ENCODE peak calls at places on chromosomes 5 and 9, in six cellular contexts. One of them, this sample, is unnamed.

GRCh38 chr5:135058326-135058725 is 24.3 kb upstream of the PITX1 start:
- DNase-seq in H9: no peak
- DNase-seq in GM12891: no peak
- DNase-seq in islet precursor cell: peak
- DNase-seq in AG10803: no peak
- DNase-seq in progenitor cell of endocrine pancreas: no peak
- DNase-seq in this sample: no peak

GRCh38 chr5:1214936-1215220 is 10.3 kb upstream of the SLC6A18 start:
- DNase-seq in H9: no peak
- DNase-seq in GM12891: no peak
- DNase-seq in islet precursor cell: no peak
- DNase-seq in AG10803: no peak
- DNase-seq in progenitor cell of endocrine pancreas: no peak
- DNase-seq in this sample: no peak

GRCh38 chr9:127586537-127586936 is 25.5 kb upstream of the STXBP1 start:
- DNase-seq in H9: peak
- DNase-seq in GM12891: peak
- DNase-seq in islet precursor cell: peak
- DNase-seq in AG10803: peak
- DNase-seq in progenitor cell of endocrine pancreas: peak
- DNase-seq in this sample: no peak

GRCh38 chr5:758698-759053 is 25.9 kb downstream of the ZDHHC11B start:
- DNase-seq in H9: no peak
- DNase-seq in GM12891: no peak
- DNase-seq in islet precursor cell: peak
- DNase-seq in AG10803: no peak
- DNase-seq in progenitor cell of endocrine pancreas: no peak
- DNase-seq in this sample: no peak

GRCh38 chr5:167769846-167770420 is 521.5 kb upstream of the WWC1 start:
- DNase-seq in H9: no peak
- DNase-seq in GM12891: no peak
- DNase-seq in islet precursor cell: no peak
- DNase-seq in AG10803: peak
- DNase-seq in progenitor cell of endocrine pancreas: no peak
- DNase-seq in this sample: no peak

GRCh38 chr5:178902849-178903248 is 7.1 kb downstream of the ZFP2 start:
- DNase-seq in H9: no peak
- DNase-seq in GM12891: no peak
- DNase-seq in islet precursor cell: no peak
- DNase-seq in AG10803: no peak
- DNase-seq in progenitor cell of endocrine pancreas: no peak
- DNase-seq in this sample: no peak

GRCh38 chr9:93598647-93599241 is 22.4 kb downstream of the PHF2 start:
- DNase-seq in H9: no peak
- DNase-seq in GM12891: no peak
- DNase-seq in islet precursor cell: peak
- DNase-seq in AG10803: peak
- DNase-seq in progenitor cell of endocrine pancreas: no peak
- DNase-seq in this sample: no peak

GRCh38 chr9:73714294-73714693 is 562.6 kb downstream of the ANXA1 start:
- DNase-seq in H9: no peak
- DNase-seq in GM12891: no peak
- DNase-seq in islet precursor cell: no peak
- DNase-seq in AG10803: no peak
- DNase-seq in progenitor cell of endocrine pancreas: no peak
- DNase-seq in this sample: no peak

GRCh38 chr5:138900281-138900965 is 25.3 kb upstream of the LRRTM2 start:
- DNase-seq in H9: no peak
- DNase-seq in GM12891: peak
- DNase-seq in islet precursor cell: peak
- DNase-seq in AG10803: peak
- DNase-seq in progenitor cell of endocrine pancreas: no peak
- DNase-seq in this sample: no peak

GRCh38 chr5:110665184-110665726 is 61.2 kb downstream of the TMEM232 start:
- DNase-seq in H9: no peak
- DNase-seq in GM12891: no peak
- DNase-seq in islet precursor cell: no peak
- DNase-seq in AG10803: no peak
- DNase-seq in progenitor cell of endocrine pancreas: no peak
- DNase-seq in this sample: no peak

GRCh38 chr9:77747163-77747562 is 99.0 kb upstream of the GNA14 start:
- DNase-seq in H9: no peak
- DNase-seq in GM12891: no peak
- DNase-seq in islet precursor cell: no peak
- DNase-seq in AG10803: no peak
- DNase-seq in progenitor cell of endocrine pancreas: no peak
- DNase-seq in this sample: no peak

GRCh38 chr9:117917873-117918272 is 213.7 kb downstream of the TLR4 start:
- DNase-seq in H9: no peak
- DNase-seq in GM12891: no peak
- DNase-seq in islet precursor cell: peak
- DNase-seq in AG10803: no peak
- DNase-seq in progenitor cell of endocrine pancreas: no peak
- DNase-seq in this sample: no peak

GRCh38 chr9:98215266-98215665 is 22.8 kb upstream of the CORO2A start:
- DNase-seq in H9: no peak
- DNase-seq in GM12891: no peak
- DNase-seq in islet precursor cell: no peak
- DNase-seq in AG10803: no peak
- DNase-seq in progenitor cell of endocrine pancreas: no peak
- DNase-seq in this sample: no peak

GRCh38 chr5:169268019-169268418 is 32.9 kb downstream of the SLIT3 start:
- DNase-seq in H9: no peak
- DNase-seq in GM12891: no peak
- DNase-seq in islet precursor cell: no peak
- DNase-seq in AG10803: peak
- DNase-seq in progenitor cell of endocrine pancreas: no peak
- DNase-seq in this sample: no peak

GRCh38 chr5:58456486-58456885 is 3.4 kb downstream of the PLK2 start:
- DNase-seq in H9: no peak
- DNase-seq in GM12891: no peak
- DNase-seq in islet precursor cell: no peak
- DNase-seq in AG10803: no peak
- DNase-seq in progenitor cell of endocrine pancreas: no peak
- DNase-seq in this sample: no peak

GRCh38 chr9:121246821-121247511 is 21.0 kb upstream of the GSN start:
- DNase-seq in H9: no peak
- DNase-seq in GM12891: no peak
- DNase-seq in islet precursor cell: no peak
- DNase-seq in AG10803: peak
- DNase-seq in progenitor cell of endocrine pancreas: no peak
- DNase-seq in this sample: no peak

GRCh38 chr9:111298831-111299603 is 31.0 kb downstream of the OR2K2 start:
- DNase-seq in H9: no peak
- DNase-seq in GM12891: peak
- DNase-seq in islet precursor cell: no peak
- DNase-seq in AG10803: peak
- DNase-seq in progenitor cell of endocrine pancreas: no peak
- DNase-seq in this sample: no peak

GRCh38 chr5:76733049-76733417 is 17.1 kb downstream of the F2R start:
- DNase-seq in H9: no peak
- DNase-seq in GM12891: no peak
- DNase-seq in islet precursor cell: no peak
- DNase-seq in AG10803: no peak
- DNase-seq in progenitor cell of endocrine pancreas: no peak
- DNase-seq in this sample: no peak

GRCh38 chr9:21286654-21287053 is 18.5 kb downstream of the IFNA5 start:
- DNase-seq in H9: no peak
- DNase-seq in GM12891: no peak
- DNase-seq in islet precursor cell: no peak
- DNase-seq in AG10803: no peak
- DNase-seq in progenitor cell of endocrine pancreas: no peak
- DNase-seq in this sample: no peak

GRCh38 chr5:171872666-171873065 is 87.0 kb downstream of the SMIM23 start:
- DNase-seq in H9: no peak
- DNase-seq in GM12891: no peak
- DNase-seq in islet precursor cell: no peak
- DNase-seq in AG10803: no peak
- DNase-seq in progenitor cell of endocrine pancreas: no peak
- DNase-seq in this sample: no peak

GRCh38 chr9:83533296-83533695 is 4.9 kb downstream of the FRMD3 start:
- DNase-seq in H9: no peak
- DNase-seq in GM12891: no peak
- DNase-seq in islet precursor cell: no peak
- DNase-seq in AG10803: peak
- DNase-seq in progenitor cell of endocrine pancreas: no peak
- DNase-seq in this sample: no peak

GRCh38 chr9:129221233-129221632 is 43.2 kb upstream of the IER5L start:
- DNase-seq in H9: no peak
- DNase-seq in GM12891: no peak
- DNase-seq in islet precursor cell: no peak
- DNase-seq in AG10803: no peak
- DNase-seq in progenitor cell of endocrine pancreas: no peak
- DNase-seq in this sample: no peak

GRCh38 chr9:137688725-137689124 is 69.9 kb downstream of the EHMT1 start:
- DNase-seq in H9: no peak
- DNase-seq in GM12891: no peak
- DNase-seq in islet precursor cell: no peak
- DNase-seq in AG10803: no peak
- DNase-seq in progenitor cell of endocrine pancreas: no peak
- DNase-seq in this sample: no peak

GRCh38 chr5:21817668-21818419 is 1035.3 kb downstream of the CDH12 start:
- DNase-seq in H9: no peak
- DNase-seq in GM12891: no peak
- DNase-seq in islet precursor cell: no peak
- DNase-seq in AG10803: no peak
- DNase-seq in progenitor cell of endocrine pancreas: no peak
- DNase-seq in this sample: no peak

GRCh38 chr5:30040483-30041116 is 1152.9 kb upstream of the CDH6 start:
- DNase-seq in H9: peak
- DNase-seq in GM12891: peak
- DNase-seq in islet precursor cell: peak
- DNase-seq in AG10803: peak
- DNase-seq in progenitor cell of endocrine pancreas: peak
- DNase-seq in this sample: peak

GRCh38 chr5:93378073-93378472 is 202.9 kb downstream of the NR2F1-AS1 start:
- DNase-seq in H9: no peak
- DNase-seq in GM12891: no peak
- DNase-seq in islet precursor cell: no peak
- DNase-seq in AG10803: peak
- DNase-seq in progenitor cell of endocrine pancreas: no peak
- DNase-seq in this sample: no peak

GRCh38 chr5:146607663-146608315 is 91.8 kb upstream of the GPR151 start:
- DNase-seq in H9: no peak
- DNase-seq in GM12891: no peak
- DNase-seq in islet precursor cell: no peak
- DNase-seq in AG10803: no peak
- DNase-seq in progenitor cell of endocrine pancreas: no peak
- DNase-seq in this sample: no peak

GRCh38 chr9:131203438-131204219 is 72.7 kb downstream of the FAM78A start:
- DNase-seq in H9: peak
- DNase-seq in GM12891: no peak
- DNase-seq in islet precursor cell: no peak
- DNase-seq in AG10803: no peak
- DNase-seq in progenitor cell of endocrine pancreas: no peak
- DNase-seq in this sample: no peak

GRCh38 chr5:32462618-32463017 is 18.1 kb upstream of the ZFR start:
- DNase-seq in H9: no peak
- DNase-seq in GM12891: no peak
- DNase-seq in islet precursor cell: peak
- DNase-seq in AG10803: peak
- DNase-seq in progenitor cell of endocrine pancreas: no peak
- DNase-seq in this sample: no peak

GRCh38 chr5:37496902-37497445 is 117.9 kb downstream of the WDR70 start:
- DNase-seq in H9: no peak
- DNase-seq in GM12891: no peak
- DNase-seq in islet precursor cell: no peak
- DNase-seq in AG10803: no peak
- DNase-seq in progenitor cell of endocrine pancreas: no peak
- DNase-seq in this sample: no peak

GRCh38 chr5:54551906-54552305 is 34.3 kb downstream of the SNX18 start:
- DNase-seq in H9: no peak
- DNase-seq in GM12891: no peak
- DNase-seq in islet precursor cell: no peak
- DNase-seq in AG10803: no peak
- DNase-seq in progenitor cell of endocrine pancreas: no peak
- DNase-seq in this sample: no peak

GRCh38 chr5:173720341-173721258 is 104.2 kb upstream of the BOD1 start:
- DNase-seq in H9: no peak
- DNase-seq in GM12891: no peak
- DNase-seq in islet precursor cell: peak
- DNase-seq in AG10803: no peak
- DNase-seq in progenitor cell of endocrine pancreas: no peak
- DNase-seq in this sample: no peak

GRCh38 chr9:135601988-135602387 is 37.4 kb downstream of the GLT6D1 start:
- DNase-seq in H9: no peak
- DNase-seq in GM12891: no peak
- DNase-seq in islet precursor cell: no peak
- DNase-seq in AG10803: no peak
- DNase-seq in progenitor cell of endocrine pancreas: no peak
- DNase-seq in this sample: no peak

GRCh38 chr5:67238191-67238590 is 41.6 kb upstream of the CD180 start:
- DNase-seq in H9: no peak
- DNase-seq in GM12891: no peak
- DNase-seq in islet precursor cell: peak
- DNase-seq in AG10803: no peak
- DNase-seq in progenitor cell of endocrine pancreas: no peak
- DNase-seq in this sample: no peak

GRCh38 chr5:142689081-142689480 is 3.2 kb upstream of the FGF1 start:
- DNase-seq in H9: no peak
- DNase-seq in GM12891: no peak
- DNase-seq in islet precursor cell: no peak
- DNase-seq in AG10803: no peak
- DNase-seq in progenitor cell of endocrine pancreas: no peak
- DNase-seq in this sample: no peak

GRCh38 chr9:96279927-96280326 is 22.0 kb downstream of the HSD17B3 start:
- DNase-seq in H9: no peak
- DNase-seq in GM12891: no peak
- DNase-seq in islet precursor cell: peak
- DNase-seq in AG10803: no peak
- DNase-seq in progenitor cell of endocrine pancreas: no peak
- DNase-seq in this sample: no peak

GRCh38 chr5:65482280-65482726 is 583 bp upstream of the ADAMTS6 start:
- DNase-seq in H9: no peak
- DNase-seq in GM12891: no peak
- DNase-seq in islet precursor cell: no peak
- DNase-seq in AG10803: peak
- DNase-seq in progenitor cell of endocrine pancreas: no peak
- DNase-seq in this sample: no peak

GRCh38 chr9:108612510-108612909 is 243.3 kb downstream of the ACTL7B start:
- DNase-seq in H9: no peak
- DNase-seq in GM12891: no peak
- DNase-seq in islet precursor cell: no peak
- DNase-seq in AG10803: no peak
- DNase-seq in progenitor cell of endocrine pancreas: no peak
- DNase-seq in this sample: no peak

GRCh38 chr9:99140685-99141314 is 35.9 kb downstream of the TGFBR1 start:
- DNase-seq in H9: peak
- DNase-seq in GM12891: no peak
- DNase-seq in islet precursor cell: peak
- DNase-seq in AG10803: peak
- DNase-seq in progenitor cell of endocrine pancreas: no peak
- DNase-seq in this sample: peak

This sample was measured in iPS DF 19.7.